ENCODE peak calls at places on chromosome 18, in five cellular contexts. D, E, X, T and S are unnamed samples.

GRCh38 chr18:7772496-7772861 is 205.4 kb downstream of the PTPRM start:
- DNase-seq in D (peak; percentile 29), E (no peak), X (no peak), T (no peak), S (no peak)

GRCh38 chr18:63071566-63072175 is 247.9 kb downstream of the BCL2 start:
- DNase-seq in D (no peak), E (no peak), X (no peak), T (no peak), S (no peak)

GRCh38 chr18:79867666-79868065 is 69.9 kb downstream of the KCNG2 start:
- DNase-seq in D (no peak), E (no peak), X (peak; percentile 33), T (no peak), S (no peak)

GRCh38 chr18:59909289-59910036 is 9.7 kb downstream of the PMAIP1 start:
- DNase-seq in D (peak; percentile 55), E (peak; percentile 86), X (no peak), T (no peak), S (peak; percentile 76)

GRCh38 chr18:25739356-25739755 is 351.1 kb downstream of the SS18 start:
- DNase-seq in D (no peak), E (no peak), X (no peak), T (no peak), S (no peak)

GRCh38 chr18:76274470-76275289 is 220.4 kb downstream of the ZNF516 start:
- DNase-seq in D (no peak), E (no peak), X (peak; percentile 71), T (no peak), S (no peak)

GRCh38 chr18:24050916-24051255 is 36.3 kb downstream of the TTC39C start:
- DNase-seq in D (no peak), E (no peak), X (no peak), T (no peak), S (no peak)

GRCh38 chr18:21820035-21820810 is 79.6 kb downstream of the MIB1 start:
- DNase-seq in D (peak; percentile 47), E (peak; percentile 33), X (peak; percentile 5), T (no peak), S (peak; percentile 2)

GRCh38 chr18:75827781-75828274 is 400.3 kb upstream of the SMIM21 start:
- DNase-seq in D (no peak), E (no peak), X (peak; percentile 22), T (no peak), S (no peak)

GRCh38 chr18:77208969-77209368 is 40.7 kb upstream of the GALR1 start:
- DNase-seq in D (peak; percentile 84), E (peak; percentile 65), X (no peak), T (no peak), S (peak; percentile 46)